ENCODE peak calls at places on chromosomes 6 and 20, in nine cellular contexts. E, V, U, A, F, X, Y, O and K are unnamed samples.

GRCh38 chr6:144999127-144999526 is 714.0 kb downstream of the UTRN start:
- DNase-seq in E (no peak), V (no peak), U (no peak), A (no peak), F (peak), X (no peak), Y (no peak), O (no peak), K (no peak)

GRCh38 chr6:72619883-72620696 is 1.8 kb upstream of the KCNQ5 start:
- DNase-seq in E (no peak), V (no peak), U (no peak), A (peak), F (peak), X (no peak), Y (no peak), O (peak), K (no peak)

GRCh38 chr6:3356056-3356823 is 97.5 kb downstream of the PSMG4 start:
- DNase-seq in E (peak), V (peak), U (peak), A (peak), F (peak), X (peak), Y (peak), O (peak), K (peak)

GRCh38 chr6:157984165-157984564 is 2.5 kb downstream of the SYNJ2 start:
- DNase-seq in E (no peak), V (no peak), U (no peak), A (no peak), F (peak), X (no peak), Y (no peak), O (no peak), K (no peak)

GRCh38 chr6:127891731-127892326 is 9.0 kb downstream of the THEMIS start:
- DNase-seq in E (no peak), V (no peak), U (no peak), A (no peak), F (no peak), X (no peak), Y (no peak), O (no peak), K (no peak)

GRCh38 chr20:52577696-52578095 is 386.1 kb upstream of the ZFP64 start:
- DNase-seq in E (no peak), V (no peak), U (no peak), A (no peak), F (no peak), X (no peak), Y (no peak), O (no peak), K (no peak)

GRCh38 chr20:14860410-14860814 is 523.0 kb upstream of the FLRT3 start:
- DNase-seq in E (peak), V (peak), U (no peak), A (no peak), F (no peak), X (no peak), Y (no peak), O (no peak), K (peak)

GRCh38 chr6:13807691-13808090 is 6.7 kb downstream of the MCUR1 start:
- DNase-seq in E (no peak), V (no peak), U (no peak), A (no peak), F (no peak), X (no peak), Y (no peak), O (no peak), K (no peak)

GRCh38 chr20:20546402-20546801 is 166.0 kb downstream of the RALGAPA2 start:
- DNase-seq in E (no peak), V (no peak), U (peak), A (no peak), F (no peak), X (no peak), Y (no peak), O (no peak), K (no peak)

GRCh38 chr6:111793711-111794111 is 79.5 kb downstream of the FYN start:
- DNase-seq in E (peak), V (no peak), U (no peak), A (no peak), F (no peak), X (no peak), Y (no peak), O (peak), K (no peak)

GRCh38 chr6:157381631-157382621 is 936 bp downstream of the ZDHHC14 start:
- DNase-seq in E (peak), V (peak), U (peak), A (peak), F (peak), X (peak), Y (peak), O (peak), K (peak)

GRCh38 chr6:26336355-26337198 is 28.4 kb upstream of the BTN3A2 start:
- DNase-seq in E (no peak), V (peak), U (no peak), A (no peak), F (peak), X (no peak), Y (no peak), O (no peak), K (no peak)

GRCh38 chr6:105733556-105734162 is 330.8 kb upstream of the PREP start:
- DNase-seq in E (peak), V (no peak), U (no peak), A (no peak), F (peak), X (no peak), Y (no peak), O (no peak), K (no peak)

GRCh38 chr6:39388526-39389371 is 66.2 kb upstream of the KCNK16 start:
- DNase-seq in E (no peak), V (no peak), U (no peak), A (no peak), F (no peak), X (no peak), Y (no peak), O (no peak), K (no peak)

GRCh38 chr6:79824231-79824630 is 123.1 kb downstream of the ELOVL4 start:
- DNase-seq in E (no peak), V (no peak), U (no peak), A (no peak), F (no peak), X (no peak), Y (no peak), O (no peak), K (no peak)

GRCh38 chr6:20751293-20751946 is 217.2 kb downstream of the CDKAL1 start:
- DNase-seq in E (no peak), V (no peak), U (no peak), A (no peak), F (peak), X (no peak), Y (no peak), O (no peak), K (no peak)

GRCh38 chr6:15621203-15622044 is 41.4 kb downstream of the DTNBP1 start:
- DNase-seq in E (no peak), V (no peak), U (peak), A (peak), F (peak), X (no peak), Y (peak), O (peak), K (peak)

GRCh38 chr6:160418370-160418769 is 70.2 kb downstream of the SLC22A3 start:
- DNase-seq in E (peak), V (no peak), U (no peak), A (no peak), F (no peak), X (no peak), Y (no peak), O (no peak), K (no peak)

GRCh38 chr6:148140772-148141557 is 201.7 kb upstream of the SASH1 start:
- DNase-seq in E (peak), V (peak), U (no peak), A (no peak), F (no peak), X (no peak), Y (no peak), O (no peak), K (no peak)

GRCh38 chr6:81120280-81120679 is 632.2 kb downstream of the TENT5A start:
- DNase-seq in E (no peak), V (no peak), U (no peak), A (no peak), F (no peak), X (no peak), Y (no peak), O (no peak), K (no peak)

GRCh38 chr20:13777171-13777601 is 7.5 kb downstream of the ESF1 start:
- DNase-seq in E (no peak), V (no peak), U (no peak), A (no peak), F (peak), X (no peak), Y (no peak), O (no peak), K (no peak)

GRCh38 chr6:119895626-119896025 is 546.1 kb upstream of the MAN1A1 start:
- DNase-seq in E (no peak), V (no peak), U (no peak), A (no peak), F (no peak), X (no peak), Y (no peak), O (no peak), K (no peak)

GRCh38 chr6:20113649-20114224 is 98.5 kb downstream of the MBOAT1 start:
- DNase-seq in E (no peak), V (no peak), U (no peak), A (no peak), F (no peak), X (no peak), Y (no peak), O (no peak), K (no peak)

GRCh38 chr6:62808575-62809293 is 402.5 kb upstream of the FKBP1C start:
- DNase-seq in E (no peak), V (no peak), U (no peak), A (no peak), F (no peak), X (no peak), Y (no peak), O (no peak), K (no peak)

GRCh38 chr20:22574545-22575086 is 9.8 kb downstream of the FOXA2 start:
- DNase-seq in E (no peak), V (no peak), U (no peak), A (no peak), F (no peak), X (no peak), Y (no peak), O (no peak), K (no peak)

GRCh38 chr6:48200874-48201273 is 89.9 kb upstream of the PTCHD4 start:
- DNase-seq in E (peak), V (no peak), U (no peak), A (no peak), F (no peak), X (no peak), Y (no peak), O (no peak), K (no peak)

GRCh38 chr6:82589509-82590206 is 226.0 kb downstream of the TPBG start:
- DNase-seq in E (peak), V (peak), U (no peak), A (no peak), F (peak), X (no peak), Y (no peak), O (no peak), K (no peak)

GRCh38 chr6:81895511-81896185 is 143.2 kb upstream of the TENT5A start:
- DNase-seq in E (peak), V (no peak), U (no peak), A (no peak), F (peak), X (no peak), Y (no peak), O (no peak), K (no peak)

GRCh38 chr20:5908981-5909380 is 41.4 kb downstream of the TRMT6 start:
- DNase-seq in E (no peak), V (no peak), U (no peak), A (no peak), F (no peak), X (no peak), Y (no peak), O (no peak), K (no peak)

GRCh38 chr20:37503256-37503927 is 17.7 kb upstream of the NNAT start:
- DNase-seq in E (no peak), V (no peak), U (no peak), A (no peak), F (no peak), X (no peak), Y (no peak), O (no peak), K (no peak)

GRCh38 chr20:37500311-37500710 is 20.7 kb upstream of the NNAT start:
- DNase-seq in E (no peak), V (no peak), U (no peak), A (no peak), F (no peak), X (no peak), Y (no peak), O (peak), K (no peak)

GRCh38 chr20:37504404-37505096 is 16.5 kb upstream of the NNAT start:
- DNase-seq in E (no peak), V (no peak), U (no peak), A (no peak), F (peak), X (no peak), Y (no peak), O (no peak), K (no peak)

GRCh38 chr20:37501940-37502339 is 19.1 kb upstream of the NNAT start:
- DNase-seq in E (no peak), V (peak), U (no peak), A (no peak), F (no peak), X (no peak), Y (no peak), O (no peak), K (no peak)

GRCh38 chr20:37502654-37503053 is 18.4 kb upstream of the NNAT start:
- DNase-seq in E (no peak), V (no peak), U (no peak), A (no peak), F (no peak), X (no peak), Y (no peak), O (no peak), K (no peak)
- H3K4me3 ChIP-seq in E (no peak), V (no peak), U (no peak), A (no peak), F (no peak), X (no peak), Y (no peak), O (no peak), K (no peak)

GRCh38 chr6:24704468-24704867 is 14.5 kb downstream of the C6orf62 start:
- DNase-seq in E (no peak), V (no peak), U (no peak), A (no peak), F (no peak), X (no peak), Y (no peak), O (no peak), K (no peak)

GRCh38 chr6:24710519-24711303 is 8.2 kb downstream of the C6orf62 start:
- DNase-seq in E (no peak), V (no peak), U (no peak), A (no peak), F (no peak), X (no peak), Y (no peak), O (no peak), K (no peak)

GRCh38 chr6:24708612-24709011 is 10.3 kb downstream of the C6orf62 start:
- DNase-seq in E (no peak), V (no peak), U (no peak), A (no peak), F (no peak), X (no peak), Y (no peak), O (no peak), K (no peak)

DNA sequence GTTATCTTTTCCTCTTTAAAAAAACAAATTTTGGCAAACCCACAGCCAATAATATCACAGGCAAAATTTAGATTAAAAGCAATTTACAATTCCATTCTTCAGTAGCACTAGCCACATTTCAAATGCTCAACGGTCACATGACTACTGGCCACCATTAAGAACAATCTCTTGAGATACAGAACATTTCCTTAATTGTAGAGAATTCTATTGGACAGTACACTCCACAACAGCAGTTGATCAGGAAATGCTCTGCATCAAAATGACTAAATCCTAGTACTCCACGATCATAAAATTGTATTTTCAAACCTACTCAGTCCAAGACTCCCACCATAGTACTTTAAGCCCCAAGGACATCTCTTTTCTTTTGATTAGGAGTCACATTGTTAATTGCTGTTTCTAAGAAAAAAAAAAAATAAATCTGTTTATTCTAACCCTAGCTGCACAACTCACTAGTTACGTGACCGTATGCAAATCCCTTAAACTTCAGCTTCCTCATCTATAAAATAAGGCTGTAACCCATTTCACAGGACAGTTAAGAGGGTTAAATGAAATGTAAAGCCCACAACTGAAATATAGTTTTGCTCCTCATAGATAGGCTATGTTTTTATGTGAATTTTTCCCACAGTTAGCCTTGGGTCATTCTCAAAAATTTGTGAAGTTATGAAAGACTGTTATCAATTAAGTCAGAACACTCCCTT is 9.8 kb downstream of the C6orf62 start:
- DNase-seq in E (no peak), V (no peak), U (no peak), A (no peak), F (no peak), X (no peak), Y (no peak), O (no peak), K (no peak)
- TF ChIP-seq POLR2A in E (no peak), V (no peak), U (no peak), A (no peak), F (no peak), X (no peak), Y (no peak), O (no peak), K (no peak)

DNA sequence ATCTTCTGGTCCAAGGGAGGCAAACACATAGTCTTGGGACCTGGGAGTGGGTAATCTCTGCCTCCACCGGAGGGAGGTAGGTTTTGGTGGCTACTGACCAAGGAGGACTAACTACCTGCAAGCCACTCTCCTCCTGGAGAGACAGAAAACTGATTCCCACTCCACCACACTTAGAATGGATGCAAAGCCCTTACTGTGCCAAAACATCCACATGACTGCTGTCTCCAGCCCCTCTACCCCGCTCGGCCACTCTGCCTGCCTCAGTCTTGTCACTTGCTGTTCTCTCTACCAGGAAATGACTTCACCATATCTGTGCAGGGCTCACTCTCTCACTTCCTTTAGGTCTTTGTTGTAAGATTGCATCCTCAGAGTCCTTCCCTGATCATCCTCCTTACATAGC is 129.5 kb upstream of the ARG1 start:
- DNase-seq in E (no peak), V (no peak), U (no peak), A (no peak), F (no peak), X (no peak), Y (no peak), O (no peak), K (no peak)
- H3K4me3 ChIP-seq in E (no peak), V (no peak), U (no peak), A (no peak), F (no peak), X (no peak), Y (no peak), O (no peak), K (no peak)

GRCh38 chr6:135498178-135498841 is 770 bp upstream of the AHI1 start:
- DNase-seq in E (peak), V (peak), U (peak), A (peak), F (peak), X (peak), Y (peak), O (peak), K (peak)
- TF ChIP-seq POLR2A in E (peak), V (peak), U (no peak), A (no peak), F (peak), X (peak), Y (no peak), O (no peak), K (peak)

GRCh38 chr6:77361018-77361417 is 102.3 kb downstream of the HTR1B start:
- DNase-seq in E (no peak), V (no peak), U (no peak), A (no peak), F (no peak), X (no peak), Y (no peak), O (no peak), K (no peak)

GRCh38 chr6:77368660-77369313 is 94.5 kb downstream of the HTR1B start:
- DNase-seq in E (no peak), V (no peak), U (no peak), A (peak), F (peak), X (no peak), Y (peak), O (peak), K (no peak)

GRCh38 chr6:77362055-77362454 is 101.2 kb downstream of the HTR1B start:
- DNase-seq in E (no peak), V (no peak), U (no peak), A (no peak), F (no peak), X (no peak), Y (no peak), O (no peak), K (no peak)

DNA sequence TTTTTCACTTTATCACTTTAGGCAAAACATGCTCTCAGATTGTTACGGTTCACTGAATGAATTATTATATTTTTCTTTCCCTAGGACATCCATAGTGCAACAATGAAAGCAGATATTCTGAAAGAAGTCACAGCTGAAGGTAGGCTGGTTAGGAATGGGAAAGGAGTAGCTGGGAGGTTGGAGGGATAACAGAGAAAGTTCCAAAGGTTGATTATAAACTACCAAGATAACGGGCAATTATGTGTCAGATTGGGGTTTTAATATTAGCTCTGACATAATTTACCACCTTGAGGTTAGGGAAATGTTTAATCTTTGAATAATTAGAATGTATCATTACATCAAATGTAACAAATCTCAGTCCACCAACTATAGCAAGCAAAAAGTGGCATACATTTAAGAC is 96.5 kb downstream of the HTR1B start:
- DNase-seq in E (no peak), V (no peak), U (no peak), A (no peak), F (no peak), X (no peak), Y (no peak), O (no peak), K (no peak)
- H3K4me3 ChIP-seq in E (no peak), V (no peak), U (no peak), A (no peak), F (no peak), X (no peak), Y (no peak), O (no peak), K (no peak)

GRCh38 chr6:12714022-12714421 is 2.5 kb upstream of the PHACTR1 start:
- DNase-seq in E (no peak), V (no peak), U (no peak), A (no peak), F (no peak), X (no peak), Y (no peak), O (no peak), K (no peak)

GRCh38 chr6:12704946-12705345 is 11.6 kb upstream of the PHACTR1 start:
- DNase-seq in E (no peak), V (no peak), U (no peak), A (no peak), F (no peak), X (no peak), Y (no peak), O (no peak), K (no peak)

GRCh38 chr6:12709116-12709515 is 7.5 kb upstream of the PHACTR1 start:
- DNase-seq in E (no peak), V (no peak), U (no peak), A (no peak), F (no peak), X (no peak), Y (no peak), O (no peak), K (no peak)

GRCh38 chr6:12715437-12715836 is 1.1 kb upstream of the PHACTR1 start:
- DNase-seq in E (no peak), V (no peak), U (no peak), A (no peak), F (no peak), X (no peak), Y (no peak), O (no peak), K (no peak)

GRCh38 chr6:12709556-12709955 is 7.0 kb upstream of the PHACTR1 start:
- DNase-seq in E (no peak), V (no peak), U (no peak), A (no peak), F (no peak), X (no peak), Y (no peak), O (no peak), K (no peak)
- TF ChIP-seq POLR2A in E (no peak), V (no peak), U (no peak), A (no peak), F (no peak), X (no peak), Y (no peak), O (no peak), K (no peak)